ENCODE peak calls at places on chromosome 18, in five cellular contexts. One of them, this sample, is unnamed.
A peak's percentile ranks its signal among the peaks of the same experiment; 100 is the strongest.

GRCh38 chr18:62329676-62330454 is 4.8 kb downstream of the TNFRSF11A start:
- DNase-seq in sigmoid colon: no peak
- DNase-seq in RWPE2: no peak
- DNase-seq in neural progenitor cell: no peak
- DNase-seq in coronary artery: no peak
- DNase-seq in this sample: no peak

GRCh38 chr18:54109131-54109683 is 115.3 kb downstream of the MBD2 start:
- DNase-seq in sigmoid colon: no peak
- DNase-seq in RWPE2: no peak
- DNase-seq in neural progenitor cell: no peak
- DNase-seq in coronary artery: no peak
- DNase-seq in this sample: no peak

GRCh38 chr18:62690416-62690815 is 24.9 kb upstream of the PHLPP1 start:
- DNase-seq in sigmoid colon: no peak
- DNase-seq in RWPE2: no peak
- DNase-seq in neural progenitor cell: no peak
- DNase-seq in coronary artery: no peak
- DNase-seq in this sample: no peak

GRCh38 chr18:24369420-24369819 is 28.2 kb downstream of the OSBPL1A start:
- DNase-seq in sigmoid colon: no peak
- DNase-seq in RWPE2: no peak
- DNase-seq in neural progenitor cell: no peak
- DNase-seq in coronary artery: no peak
- DNase-seq in this sample: no peak

GRCh38 chr18:8688857-8689256 is 16.5 kb upstream of the MTCL1 start:
- DNase-seq in sigmoid colon: no peak
- DNase-seq in RWPE2: no peak
- DNase-seq in neural progenitor cell: no peak
- DNase-seq in coronary artery: no peak
- DNase-seq in this sample: no peak

GRCh38 chr18:56377161-56377560 is 261.2 kb downstream of the TXNL1 start:
- DNase-seq in sigmoid colon: no peak
- DNase-seq in RWPE2: no peak
- DNase-seq in neural progenitor cell: no peak
- DNase-seq in coronary artery: no peak
- DNase-seq in this sample: no peak

GRCh38 chr18:56470679-56471345 is 167.6 kb downstream of the TXNL1 start:
- DNase-seq in sigmoid colon: no peak
- DNase-seq in RWPE2: no peak
- DNase-seq in neural progenitor cell: no peak
- DNase-seq in coronary artery: no peak
- DNase-seq in this sample: no peak

GRCh38 chr18:49591775-49592174 is 29.9 kb downstream of the LIPG start:
- DNase-seq in sigmoid colon: no peak
- DNase-seq in RWPE2: no peak
- DNase-seq in neural progenitor cell: no peak
- DNase-seq in coronary artery: no peak
- DNase-seq in this sample: no peak

GRCh38 chr18:47149457-47150028 is 757 bp downstream of the HDHD2 start:
- DNase-seq in sigmoid colon: no peak
- DNase-seq in RWPE2: no peak
- DNase-seq in neural progenitor cell: peak; percentile 28
- DNase-seq in coronary artery: no peak
- DNase-seq in this sample: no peak

GRCh38 chr18:23938046-23938756 is 76.4 kb upstream of the TTC39C start:
- DNase-seq in sigmoid colon: no peak
- DNase-seq in RWPE2: no peak
- DNase-seq in neural progenitor cell: no peak
- DNase-seq in coronary artery: no peak
- DNase-seq in this sample: no peak

GRCh38 chr18:8685141-8685913 is 20.0 kb upstream of the MTCL1 start:
- DNase-seq in sigmoid colon: no peak
- DNase-seq in RWPE2: no peak
- DNase-seq in neural progenitor cell: peak; percentile 37
- DNase-seq in coronary artery: no peak
- DNase-seq in this sample: peak; percentile 45

GRCh38 chr18:9337875-9338274 is 3.3 kb downstream of the TWSG1 start:
- DNase-seq in sigmoid colon: no peak
- DNase-seq in RWPE2: no peak
- DNase-seq in neural progenitor cell: no peak
- DNase-seq in coronary artery: no peak
- DNase-seq in this sample: no peak

GRCh38 chr18:37535968-37536367 is 29.6 kb downstream of the CELF4 start:
- DNase-seq in sigmoid colon: no peak
- DNase-seq in RWPE2: no peak
- DNase-seq in neural progenitor cell: no peak
- DNase-seq in coronary artery: no peak
- DNase-seq in this sample: no peak

GRCh38 chr18:10544093-10544748 is 18.4 kb downstream of the NAPG start:
- DNase-seq in sigmoid colon: no peak
- DNase-seq in RWPE2: no peak
- DNase-seq in neural progenitor cell: no peak
- DNase-seq in coronary artery: no peak
- DNase-seq in this sample: no peak

GRCh38 chr18:45237639-45238038 is 377.6 kb upstream of the SLC14A2 start:
- DNase-seq in sigmoid colon: no peak
- DNase-seq in RWPE2: no peak
- DNase-seq in neural progenitor cell: no peak
- DNase-seq in coronary artery: no peak
- DNase-seq in this sample: no peak

GRCh38 chr18:66143029-66143428 is 392.2 kb downstream of the CDH7 start:
- DNase-seq in sigmoid colon: no peak
- DNase-seq in RWPE2: no peak
- DNase-seq in neural progenitor cell: no peak
- DNase-seq in coronary artery: no peak
- DNase-seq in this sample: no peak

GRCh38 chr18:51531496-51531895 is 334.0 kb upstream of the MEX3C start:
- DNase-seq in sigmoid colon: no peak
- DNase-seq in RWPE2: no peak
- DNase-seq in neural progenitor cell: no peak
- DNase-seq in coronary artery: no peak
- DNase-seq in this sample: no peak

GRCh38 chr18:55856191-55856590 is 268.2 kb upstream of the TCF4 start:
- DNase-seq in sigmoid colon: no peak
- DNase-seq in RWPE2: peak; percentile 69
- DNase-seq in neural progenitor cell: no peak
- DNase-seq in coronary artery: no peak
- DNase-seq in this sample: no peak

GRCh38 chr18:37564796-37565137 is 831 bp downstream of the CELF4 start:
- DNase-seq in sigmoid colon: peak; percentile 70
- DNase-seq in RWPE2: no peak
- DNase-seq in neural progenitor cell: peak; percentile 93
- DNase-seq in coronary artery: no peak
- DNase-seq in this sample: no peak

GRCh38 chr18:62715829-62716678 is 713 bp downstream of the PHLPP1 start:
- DNase-seq in sigmoid colon: peak; percentile 80
- DNase-seq in RWPE2: peak; percentile 58
- DNase-seq in neural progenitor cell: peak; percentile 74
- DNase-seq in coronary artery: peak; percentile 83
- DNase-seq in this sample: peak; percentile 53

DNA sequence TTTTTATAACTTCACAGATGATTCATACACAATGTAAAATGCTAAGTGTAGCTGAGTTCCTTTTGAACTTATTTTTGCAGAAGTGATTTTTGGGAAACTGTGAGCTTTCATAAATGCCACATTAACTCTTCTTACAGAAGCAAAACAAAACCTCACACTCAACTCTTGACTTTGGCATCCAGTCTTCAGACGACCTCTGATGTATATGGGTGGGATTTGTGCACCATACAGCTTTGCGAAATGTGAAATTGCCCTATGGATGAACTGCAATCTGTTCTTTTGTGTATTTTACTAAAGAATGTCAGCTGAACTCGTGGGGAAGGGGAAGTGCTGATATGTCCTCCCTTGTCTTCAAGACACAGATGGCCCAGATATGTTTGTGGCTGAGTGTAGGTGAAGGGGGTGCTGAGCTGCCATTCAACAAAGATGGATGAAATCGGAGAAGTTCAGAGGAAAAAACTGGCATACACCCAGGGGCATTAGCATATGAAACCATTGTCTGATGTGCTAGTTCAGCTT is 218.3 kb downstream of the PTGR3 start:
- DNase-seq in sigmoid colon: no peak
- DNase-seq in RWPE2: no peak
- DNase-seq in neural progenitor cell: no peak
- DNase-seq in coronary artery: no peak
- DNase-seq in this sample: no peak
- H3K27ac ChIP-seq in sigmoid colon: no peak overlapping the region
- H3K27ac ChIP-seq in RWPE2: no peak overlapping the region
- H3K27ac ChIP-seq in neural progenitor cell: no peak overlapping the region
- H3K27ac ChIP-seq in coronary artery: no peak overlapping the region
- H3K27ac ChIP-seq in this sample: no peak overlapping the region

GRCh38 chr18:12308386-12309100 is 502 bp downstream of the TUBB6 start:
- DNase-seq in sigmoid colon: peak; percentile 95
- DNase-seq in RWPE2: peak; percentile 86
- DNase-seq in neural progenitor cell: peak; percentile 87
- DNase-seq in coronary artery: peak; percentile 96
- DNase-seq in this sample: peak; percentile 73

GRCh38 chr18:12306752-12307151 is 1.3 kb upstream of the TUBB6 start:
- DNase-seq in sigmoid colon: no peak
- DNase-seq in RWPE2: no peak
- DNase-seq in neural progenitor cell: no peak
- DNase-seq in coronary artery: peak; percentile 64
- DNase-seq in this sample: no peak

GRCh38 chr18:12307871-12308385 is at the start of gene TUBB6:
- DNase-seq in sigmoid colon: peak; percentile 89
- DNase-seq in RWPE2: peak; percentile 75
- DNase-seq in neural progenitor cell: peak; percentile 86
- DNase-seq in coronary artery: peak; percentile 89
- DNase-seq in this sample: peak; percentile 61

GRCh38 chr18:12305930-12306629 is 2.0 kb upstream of the TUBB6 start:
- DNase-seq in sigmoid colon: no peak
- DNase-seq in RWPE2: no peak
- DNase-seq in neural progenitor cell: peak; percentile 71
- DNase-seq in coronary artery: peak; percentile 53
- DNase-seq in this sample: no peak

DNA sequence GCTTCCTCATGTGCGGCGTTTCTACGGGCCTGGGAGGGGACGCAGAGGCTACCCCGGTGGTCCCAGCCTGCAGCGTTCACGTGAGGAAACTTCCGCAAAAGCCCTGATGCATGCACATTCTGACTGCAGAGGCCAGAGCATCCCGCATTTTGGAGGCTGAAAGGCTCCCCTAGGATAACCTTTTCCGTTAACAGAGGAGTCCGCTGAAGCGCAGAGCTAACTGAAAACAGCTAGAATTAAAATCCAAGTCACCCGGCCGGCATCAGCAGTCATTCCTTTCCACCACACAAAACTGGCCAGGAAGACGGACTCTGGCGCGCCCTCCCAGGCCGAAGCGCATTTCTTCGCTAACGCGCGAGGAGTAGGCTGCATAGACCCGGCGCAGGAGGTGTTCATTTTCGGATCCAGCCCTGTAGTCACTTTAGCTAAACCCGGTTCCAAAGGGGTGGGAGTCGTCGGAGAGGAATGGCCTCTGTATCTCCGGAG is 747 bp upstream of the TUBB6 start:
- DNase-seq in sigmoid colon: peak; percentile 86
- DNase-seq in RWPE2: no peak
- DNase-seq in neural progenitor cell: peak; percentile 77
- DNase-seq in coronary artery: no peak
- DNase-seq in this sample: peak; percentile 57
- TF ChIP-seq CTCF in sigmoid colon: no peak
- TF ChIP-seq CTCF in RWPE2: no peak
- TF ChIP-seq CTCF in neural progenitor cell: peak; percentile 13
- TF ChIP-seq CTCF in coronary artery: no peak
- TF ChIP-seq CTCF in this sample: no peak

GRCh38 chr18:57998461-57998860 is 45.6 kb upstream of the NEDD4L start:
- DNase-seq in sigmoid colon: no peak
- DNase-seq in RWPE2: no peak
- DNase-seq in neural progenitor cell: no peak
- DNase-seq in coronary artery: no peak
- DNase-seq in this sample: no peak

GRCh38 chr18:58005036-58005435 is 39.0 kb upstream of the NEDD4L start:
- DNase-seq in sigmoid colon: no peak
- DNase-seq in RWPE2: no peak
- DNase-seq in neural progenitor cell: no peak
- DNase-seq in coronary artery: no peak
- DNase-seq in this sample: no peak

GRCh38 chr18:58005885-58006523 is 38.0 kb upstream of the NEDD4L start:
- DNase-seq in sigmoid colon: no peak
- DNase-seq in RWPE2: no peak
- DNase-seq in neural progenitor cell: no peak
- DNase-seq in coronary artery: no peak
- DNase-seq in this sample: no peak

GRCh38 chr18:58009166-58009565 is 34.9 kb upstream of the NEDD4L start:
- DNase-seq in sigmoid colon: no peak
- DNase-seq in RWPE2: no peak
- DNase-seq in neural progenitor cell: no peak
- DNase-seq in coronary artery: no peak
- DNase-seq in this sample: no peak

DNA sequence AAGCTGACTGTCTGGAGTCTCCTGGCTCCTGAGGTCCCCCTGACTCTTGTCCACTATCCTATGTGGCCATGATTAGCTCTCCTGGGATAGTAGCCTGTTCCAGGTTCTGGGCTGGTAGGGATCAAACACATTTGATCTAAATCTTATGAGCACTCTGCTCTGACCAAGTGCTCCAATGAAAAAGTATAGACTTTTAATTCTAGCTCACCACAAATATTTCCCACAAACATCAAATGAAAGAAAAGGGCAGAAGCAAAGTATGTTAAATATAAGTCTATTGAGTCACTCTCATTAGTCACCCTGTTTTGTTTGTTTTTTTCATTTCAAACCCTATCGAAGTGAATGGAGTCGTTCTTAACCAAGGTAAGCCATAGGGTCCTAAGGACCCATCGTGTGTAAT is 39.7 kb upstream of the NEDD4L start:
- DNase-seq in sigmoid colon: no peak
- DNase-seq in RWPE2: no peak
- DNase-seq in neural progenitor cell: no peak
- DNase-seq in coronary artery: no peak
- DNase-seq in this sample: no peak
- H3K27ac ChIP-seq in sigmoid colon: no peak overlapping the region
- H3K27ac ChIP-seq in RWPE2: peak overlapping the region; percentile 58
- H3K27ac ChIP-seq in neural progenitor cell: no peak overlapping the region
- H3K27ac ChIP-seq in coronary artery: no peak overlapping the region
- H3K27ac ChIP-seq in this sample: no peak overlapping the region

GRCh38 chr18:80042785-80043184 is 8.6 kb downstream of the RBFA start:
- DNase-seq in sigmoid colon: no peak
- DNase-seq in RWPE2: no peak
- DNase-seq in neural progenitor cell: no peak
- DNase-seq in coronary artery: no peak
- DNase-seq in this sample: no peak

GRCh38 chr18:80037869-80038630 is 3.8 kb downstream of the RBFA start:
- DNase-seq in sigmoid colon: no peak
- DNase-seq in RWPE2: no peak
- DNase-seq in neural progenitor cell: no peak
- DNase-seq in coronary artery: no peak
- DNase-seq in this sample: no peak

GRCh38 chr18:80040515-80040914 is 6.3 kb downstream of the RBFA start:
- DNase-seq in sigmoid colon: no peak
- DNase-seq in RWPE2: no peak
- DNase-seq in neural progenitor cell: no peak
- DNase-seq in coronary artery: no peak
- DNase-seq in this sample: no peak

GRCh38 chr18:80044072-80044471 is 9.8 kb downstream of the RBFA start:
- DNase-seq in sigmoid colon: no peak
- DNase-seq in RWPE2: no peak
- DNase-seq in neural progenitor cell: no peak
- DNase-seq in coronary artery: no peak
- DNase-seq in this sample: no peak

GRCh38 chr18:80041424-80041823 is 7.2 kb downstream of the RBFA start:
- DNase-seq in sigmoid colon: no peak
- DNase-seq in RWPE2: no peak
- DNase-seq in neural progenitor cell: no peak
- DNase-seq in coronary artery: no peak
- DNase-seq in this sample: no peak
- TF ChIP-seq CTCF in sigmoid colon: no peak
- TF ChIP-seq CTCF in RWPE2: no peak
- TF ChIP-seq CTCF in neural progenitor cell: no peak
- TF ChIP-seq CTCF in coronary artery: no peak
- TF ChIP-seq CTCF in this sample: no peak

This sample was measured in breast epithelium.